ENCODE peak calls at places on chromosomes 5 and 9, in seven cellular contexts. J is foreskin fibroblast; P is GM20000; F is mammary epithelial cell; G is CD8-positive, alpha-beta T cell; L is heart right ventricle; I is HepG2. V is an unnamed sample.

GRCh38 chr9:92590386-92590785 is 54.6 kb upstream of the ECM2 start:
- DNase-seq in I (no peak), F (no peak), L (peak), G (no peak), J (no peak), P (no peak), V (no peak)

GRCh38 chr5:36692791-36693763 is 86.7 kb downstream of the SLC1A3 start:
- DNase-seq in P (peak), F (peak), L (peak), G (no peak), J (peak), I (peak), V (peak)

GRCh38 chr5:76641514-76642120 is 18.4 kb upstream of the F2RL2 start:
- DNase-seq in G (peak), L (peak), P (peak), F (peak), J (peak), I (peak), V (peak)

GRCh38 chr5:64147379-64147778 is 18.3 kb upstream of the RNF180 start:
- DNase-seq in J (no peak), G (no peak), F (no peak), I (no peak), P (no peak), L (no peak), V (no peak)

GRCh38 chr5:113546711-113547159 is 33.2 kb downstream of the YTHDC2 start:
- DNase-seq in F (peak), J (peak), L (no peak), I (no peak), P (no peak), G (no peak), V (peak)

GRCh38 chr9:97895695-97896332 is 26.5 kb downstream of the TRMO start:
- DNase-seq in F (peak), G (no peak), L (no peak), J (no peak), P (no peak), I (peak), V (no peak)

GRCh38 chr9:893115-893514 is 51.6 kb downstream of the DMRT1 start:
- DNase-seq in J (no peak), G (no peak), F (no peak), I (no peak), P (no peak), L (no peak), V (no peak)

GRCh38 chr5:59380350-59380951 is 513.1 kb downstream of the PDE4D start:
- DNase-seq in G (no peak), F (peak), I (peak), L (no peak), P (peak), J (peak), V (peak)

GRCh38 chr5:129460121-129460950 is at the start of gene ADAMTS19:
- DNase-seq in L (no peak), G (no peak), I (no peak), F (peak), J (peak), P (peak), V (no peak)

GRCh38 chr9:486156-486555 is 271.5 kb downstream of the DOCK8 start:
- DNase-seq in J (no peak), L (no peak), I (no peak), P (no peak), F (no peak), G (no peak), V (no peak)

GRCh38 chr5:158407801-158408200 is 548.9 kb upstream of the CLINT1 start:
- DNase-seq in P (no peak), L (no peak), F (no peak), G (no peak), I (no peak), J (no peak), V (no peak)

GRCh38 chr9:80552931-80553330 is 981.2 kb downstream of the TLE4 start:
- DNase-seq in I (no peak), G (no peak), J (peak), P (no peak), L (peak), F (no peak), V (no peak)

GRCh38 chr9:20754556-20754955 is 70.5 kb downstream of the FOCAD start:
- DNase-seq in F (peak), J (peak), I (no peak), P (no peak), L (no peak), G (no peak), V (no peak)

GRCh38 chr5:54841481-54841880 is 143.9 kb downstream of the ESM1 start:
- DNase-seq in G (no peak), J (no peak), P (no peak), F (no peak), I (no peak), L (no peak), V (no peak)

GRCh38 chr5:54845567-54845941 is 139.8 kb downstream of the ESM1 start:
- DNase-seq in F (peak), J (peak), G (no peak), I (no peak), P (no peak), L (no peak), V (no peak)

DNA sequence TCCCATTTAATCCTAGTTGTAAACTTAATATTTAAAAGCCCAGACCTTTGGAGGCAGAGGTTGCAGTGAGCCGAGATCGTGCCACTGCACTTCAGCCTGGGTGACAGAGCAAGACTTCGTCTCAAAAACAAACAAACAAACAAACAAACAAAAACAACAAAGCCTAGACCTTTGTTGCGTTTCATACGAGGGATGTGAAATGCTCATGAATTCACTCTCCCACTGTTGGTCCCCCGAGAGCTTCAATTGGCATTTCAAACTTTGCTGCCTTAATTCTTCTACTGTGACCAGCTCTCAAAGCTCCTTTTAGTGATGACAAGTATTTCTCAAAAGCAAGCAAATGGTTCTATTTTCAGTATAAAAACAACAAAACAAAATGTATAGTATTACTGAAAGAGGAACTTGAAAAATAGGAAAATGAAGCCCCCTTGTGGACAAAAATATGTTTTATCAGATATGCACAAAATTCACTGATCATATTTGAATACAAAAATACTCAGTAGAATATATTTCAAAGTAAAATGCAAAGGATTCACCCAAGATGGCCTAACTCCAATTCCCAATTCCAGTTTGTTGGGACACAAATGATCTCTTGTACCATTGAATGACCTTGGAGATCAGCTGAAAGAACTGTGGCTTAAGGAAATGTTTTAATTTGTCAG is 140.4 kb downstream of the ESM1 start:
- DNase-seq in L (no peak), J (peak), F (peak), G (no peak), I (peak), P (no peak), V (peak)
- TF ChIP-seq CTCF in L (peak), J (peak), F (peak), G (peak), I (peak), P (no peak), V (no peak)

DNA sequence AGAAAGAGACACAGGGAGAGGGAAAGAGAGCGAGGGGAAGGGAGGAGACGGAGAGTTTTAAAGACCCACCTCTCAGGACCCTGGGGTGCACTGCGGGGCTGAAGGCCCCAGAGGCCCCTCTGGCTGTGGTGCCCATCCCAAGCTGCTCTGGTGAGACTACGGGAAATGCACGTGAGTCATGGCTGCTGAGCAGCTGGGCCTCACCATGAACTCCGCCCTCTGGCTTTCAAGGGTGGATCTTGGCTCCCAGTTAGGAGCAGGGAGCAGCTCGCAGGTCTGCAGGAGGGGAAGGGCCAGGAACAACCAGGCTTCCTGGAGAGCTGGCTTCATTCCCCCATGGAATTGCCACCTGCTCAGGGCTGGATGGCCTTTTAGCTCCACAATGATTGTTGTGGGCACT is 7.8 kb downstream of the SLC6A3 start:
- DNase-seq in P (no peak), J (peak), F (peak), L (no peak), G (no peak), I (peak), V (no peak)
- TF ChIP-seq CTCF in P (no peak), J (no peak), F (no peak), L (no peak), G (no peak), I (peak), V (no peak)

GRCh38 chr5:6780802-6781391 is 67.7 kb downstream of the TENT4A start:
- DNase-seq in J (no peak), F (no peak), I (peak), P (no peak), G (no peak), L (no peak), V (no peak)
- TF ChIP-seq CTCF in J (peak), F (peak), I (peak), P (peak), G (no peak), L (peak), V (peak)

DNA sequence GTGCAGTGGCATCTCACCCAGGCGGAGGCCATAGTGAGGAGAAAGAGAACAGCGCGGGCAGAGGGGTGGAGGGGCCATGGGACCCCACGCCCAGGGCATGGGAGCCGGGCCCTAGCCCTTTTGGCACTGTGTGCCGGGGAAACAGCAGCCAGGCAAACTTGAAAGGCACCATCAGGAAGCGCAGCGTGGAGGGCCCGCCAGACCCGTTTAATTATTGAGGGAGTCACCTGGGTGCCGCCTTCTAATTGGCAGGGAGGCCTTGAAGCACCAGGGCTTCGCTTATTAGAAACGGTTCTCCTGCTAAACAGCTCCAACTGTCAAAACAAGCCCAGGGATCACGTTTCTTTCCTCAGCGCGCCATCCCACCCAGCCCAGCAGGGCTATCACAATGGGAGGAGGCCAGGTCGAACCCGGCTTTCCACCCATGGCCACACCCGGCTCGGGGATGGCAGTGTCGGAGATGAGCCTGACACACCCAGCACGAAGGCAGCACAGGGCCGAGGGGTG is 104.6 kb upstream of the SARDH start:
- DNase-seq in I (no peak), L (no peak), F (no peak), G (no peak), P (no peak), J (no peak), V (no peak)
- TF ChIP-seq CTCF in I (no peak), L (no peak), F (no peak), G (no peak), P (no peak), J (no peak), V (no peak)

GRCh38 chr9:131854906-131855504 is 115.1 kb upstream of the RAPGEF1 start:
- DNase-seq in I (no peak), P (no peak), J (peak), G (no peak), L (no peak), F (no peak), V (no peak)

GRCh38 chr9:131860430-131860829 is 120.6 kb upstream of the RAPGEF1 start:
- DNase-seq in P (no peak), I (no peak), L (no peak), J (no peak), F (no peak), G (no peak), V (no peak)

GRCh38 chr9:131854334-131854733 is 114.5 kb upstream of the RAPGEF1 start:
- DNase-seq in J (no peak), L (peak), G (no peak), P (no peak), I (no peak), F (no peak), V (no peak)

GRCh38 chr9:131853434-131853833 is 113.6 kb upstream of the RAPGEF1 start:
- DNase-seq in G (no peak), L (no peak), I (no peak), J (no peak), P (no peak), F (no peak), V (no peak)

GRCh38 chr9:131856105-131856504 is 116.2 kb upstream of the RAPGEF1 start:
- DNase-seq in I (peak), L (no peak), J (no peak), G (no peak), P (no peak), F (no peak), V (no peak)
- TF ChIP-seq CTCF in I (peak), L (no peak), J (no peak), G (no peak), P (no peak), F (no peak), V (peak)

DNA sequence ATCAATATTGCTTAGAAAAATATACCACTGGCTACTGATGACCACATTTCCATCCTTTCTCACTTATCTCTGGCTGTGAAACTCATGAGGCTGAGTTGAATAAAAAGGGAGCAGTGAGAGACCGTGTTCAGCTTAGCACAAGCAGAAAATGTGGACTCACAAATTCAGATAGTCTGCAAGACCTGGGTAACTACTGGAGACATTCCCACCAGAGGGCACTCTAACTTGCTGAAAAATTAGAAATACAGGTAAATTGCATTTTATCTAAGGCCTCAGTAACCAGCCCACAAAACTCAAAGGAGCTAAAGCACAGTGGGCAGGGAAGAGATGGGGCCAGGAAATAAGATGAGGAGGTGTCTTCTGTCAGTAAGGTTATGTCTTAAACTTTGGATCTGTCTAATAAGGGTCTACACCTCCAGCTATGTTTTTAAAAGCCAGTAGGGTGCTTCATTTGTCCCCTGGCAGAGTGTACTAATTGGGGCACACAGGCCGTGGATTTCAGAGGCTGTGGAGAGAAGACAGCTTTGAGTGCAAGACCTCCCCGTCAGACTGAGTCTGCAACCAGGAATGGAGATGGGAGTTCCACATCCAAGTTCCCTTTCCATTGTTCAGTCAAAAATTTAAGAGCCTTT is 8.7 kb upstream of the NDUFB6 start:
- DNase-seq in G (no peak), P (peak), J (peak), I (peak), L (peak), F (peak), V (peak)
- TF ChIP-seq CTCF in G (peak), P (no peak), J (peak), I (peak), L (peak), F (peak), V (peak)

V was measured in astrocyte of the cerebellum.